ENCODE peak calls at places on chromosomes 4 and X, in nine cellular contexts. Z is endothelial cell of umbilical vein, S is Peyer's patch, B is lower leg skin, E is sigmoid colon, C is tibial nerve, W is upper lobe of left lung, N is GM12891, D is gastrocnemius medialis. P is an unnamed sample.

GRCh38 chrX:136907626-136908025 is 27.1 kb upstream of the RBMX start:
- DNase-seq in Z (no peak), S (no peak), B (no peak), E (no peak), C (peak; percentile 34), W (no peak), N (no peak), D (peak; percentile 25), P (no peak)

GRCh38 chr4:144787365-144788263 is 141.7 kb downstream of the HHIP start:
- DNase-seq in Z (peak; percentile 61), S (no peak), B (no peak), E (no peak), C (no peak), W (no peak), N (no peak), D (no peak), P (no peak)

GRCh38 chr4:121973791-121974190 is 21.9 kb upstream of the TRPC3 start:
- DNase-seq in Z (no peak), S (no peak), B (no peak), E (no peak), C (no peak), W (no peak), N (no peak), D (no peak), P (no peak)

GRCh38 chr4:7552466-7552865 is 117.7 kb upstream of the PSAPL1 start:
- DNase-seq in Z (no peak), S (no peak), B (no peak), E (no peak), C (no peak), W (no peak), N (no peak), D (no peak), P (no peak)

GRCh38 chrX:12615061-12615460 is 176.2 kb upstream of the PRPS2 start:
- DNase-seq in Z (no peak), S (no peak), B (no peak), E (no peak), C (no peak), W (no peak), N (no peak), D (no peak), P (no peak)

GRCh38 chrX:12581546-12581945 is 209.7 kb upstream of the PRPS2 start:
- DNase-seq in Z (no peak), S (no peak), B (no peak), E (no peak), C (no peak), W (no peak), N (no peak), D (no peak), P (no peak)

GRCh38 chrX:76148753-76149152 is 24.1 kb upstream of the PBDC1 start:
- DNase-seq in Z (peak; percentile 52), S (no peak), B (peak; percentile 20), E (peak; percentile 74), C (peak; percentile 17), W (peak; percentile 36), N (no peak), D (peak; percentile 33), P (no peak)

GRCh38 chr4:88240297-88240714 is 44.1 kb downstream of the PPM1K start:
- DNase-seq in Z (no peak), S (no peak), B (peak; percentile 43), E (peak; percentile 77), C (peak; percentile 35), W (peak; percentile 48), N (no peak), D (peak; percentile 72), P (no peak)

GRCh38 chr4:869776-870175 is 43.8 kb upstream of the CPLX1 start:
- DNase-seq in Z (no peak), S (no peak), B (no peak), E (no peak), C (no peak), W (no peak), N (no peak), D (no peak), P (no peak)

GRCh38 chr4:156676116-156676851 is 295.3 kb downstream of the PDGFC start:
- DNase-seq in Z (no peak), S (no peak), B (no peak), E (no peak), C (no peak), W (no peak), N (no peak), D (no peak), P (no peak)

GRCh38 chrX:64975989-64976672 is at the start of gene ZC4H2:
- DNase-seq in Z (peak; percentile 81), S (peak; percentile 72), B (peak; percentile 41), E (peak; percentile 85), C (peak; percentile 50), W (peak; percentile 83), N (peak; percentile 13), D (peak; percentile 49), P (peak; percentile 75)

GRCh38 chr4:94889961-94890360 is 132.2 kb downstream of the BMPR1B start:
- DNase-seq in Z (no peak), S (no peak), B (no peak), E (no peak), C (no peak), W (no peak), N (no peak), D (no peak), P (no peak)

GRCh38 chrX:3420316-3420715 is 73.9 kb upstream of the MXRA5 start:
- DNase-seq in Z (no peak), S (no peak), B (no peak), E (no peak), C (no peak), W (no peak), N (no peak), D (no peak), P (no peak)

GRCh38 chr4:99518883-99519282 is 8.1 kb downstream of the C4orf17 start:
- DNase-seq in Z (no peak), S (no peak), B (no peak), E (no peak), C (no peak), W (no peak), N (no peak), D (no peak), P (no peak)

GRCh38 chr4:153065286-153065685 is 129.2 kb downstream of the FHDC1 start:
- DNase-seq in Z (no peak), S (peak; percentile 78), B (no peak), E (no peak), C (no peak), W (peak; percentile 50), N (no peak), D (no peak), P (peak; percentile 76)

GRCh38 chrX:106912864-106913263 is 7.3 kb upstream of the CLDN2 start:
- DNase-seq in Z (no peak), S (no peak), B (no peak), E (no peak), C (no peak), W (no peak), N (no peak), D (no peak), P (no peak)

GRCh38 chrX:105872921-105873320 is 50.6 kb downstream of the NRK start:
- DNase-seq in Z (no peak), S (no peak), B (no peak), E (no peak), C (no peak), W (no peak), N (no peak), D (peak; percentile 8), P (no peak)

GRCh38 chr4:21470531-21470930 is 478.0 kb downstream of the KCNIP4 start:
- DNase-seq in Z (peak; percentile 23), S (no peak), B (no peak), E (no peak), C (no peak), W (no peak), N (no peak), D (no peak), P (no peak)

GRCh38 chr4:8340721-8341680 is 71.4 kb downstream of the HTRA3 start:
- DNase-seq in Z (no peak), S (no peak), B (peak; percentile 74), E (peak; percentile 96), C (peak; percentile 68), W (no peak), N (no peak), D (peak; percentile 85), P (peak; percentile 25)

GRCh38 chrX:19775830-19776498 is 111.4 kb downstream of the SH3KBP1 start:
- DNase-seq in Z (no peak), S (no peak), B (no peak), E (no peak), C (no peak), W (no peak), N (no peak), D (no peak), P (no peak)

GRCh38 chr4:30396772-30397475 is 323.2 kb upstream of the PCDH7 start:
- DNase-seq in Z (peak; percentile 73), S (no peak), B (no peak), E (no peak), C (no peak), W (no peak), N (no peak), D (no peak), P (no peak)

GRCh38 chr4:177403746-177404145 is 38.5 kb downstream of the AGA start:
- DNase-seq in Z (no peak), S (no peak), B (no peak), E (no peak), C (no peak), W (no peak), N (no peak), D (no peak), P (no peak)

GRCh38 chrX:28398352-28398751 is 188.9 kb upstream of the IL1RAPL1 start:
- DNase-seq in Z (peak; percentile 30), S (no peak), B (no peak), E (no peak), C (no peak), W (no peak), N (no peak), D (no peak), P (no peak)
- TF ChIP-seq POLR2A in Z (no peak), S (no peak), B (no peak), E (no peak), C (no peak), W (no peak), N (no peak), D (no peak), P (no peak)

GRCh38 chr4:165426769-165427168 is 48.0 kb downstream of the CPE start:
- DNase-seq in Z (no peak), S (no peak), B (no peak), E (no peak), C (no peak), W (no peak), N (no peak), D (no peak), P (no peak)
- TF ChIP-seq POLR2A in Z (no peak), S (no peak), B (no peak), E (no peak), C (no peak), W (no peak), N (no peak), D (no peak), P (no peak)

GRCh38 chrX:153972368-153973126 is at the start of gene TMEM187:
- DNase-seq in Z (peak; percentile 79), S (peak; percentile 86), B (peak; percentile 74), E (peak; percentile 94), C (peak; percentile 61), W (peak; percentile 84), N (peak; percentile 69), D (peak; percentile 77), P (peak; percentile 88)
- TF ChIP-seq POLR2A in Z (peak; percentile 47), S (peak; percentile 54), B (no peak), E (no peak), C (peak; percentile 63), W (no peak), N (peak; percentile 42), D (peak; percentile 71), P (no peak)

DNA sequence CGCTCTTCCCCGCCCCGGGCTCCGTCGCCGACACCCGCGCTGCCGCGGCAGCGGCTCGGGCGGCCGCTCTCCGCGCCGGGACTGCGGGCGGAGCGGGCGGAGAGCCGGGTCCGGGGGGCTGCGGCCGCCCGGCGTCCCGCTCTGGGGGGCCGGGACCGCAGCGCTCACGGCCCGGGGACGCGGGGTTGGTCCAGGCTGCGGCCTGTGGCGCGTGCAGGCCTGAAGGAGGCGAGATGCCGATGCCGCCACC is 492 bp downstream of the GALNT7 start:
- DNase-seq in Z (no peak), S (no peak), B (no peak), E (no peak), C (no peak), W (no peak), N (no peak), D (no peak), P (no peak)
- TF ChIP-seq POLR2A in Z (peak; percentile 59), S (peak; percentile 44), B (no peak), E (no peak), C (no peak), W (no peak), N (no peak), D (no peak), P (no peak)

P was measured in stomach.